ENCODE peak calls at places on chromosomes 2 and 18, in nine cellular contexts. One of them, this sample, is unnamed.

GRCh38 chr2:189287982-189288494 is 108.5 kb upstream of the COL5A2 start:
- DNase-seq in cardiac fibroblast: peak; percentile 94
- DNase-seq in adrenal gland: no peak
- DNase-seq in PC-9: no peak
- DNase-seq in upper lobe of right lung: no peak
- DNase-seq in thyroid gland: no peak
- DNase-seq in fibroblast of lung: peak; percentile 88
- DNase-seq in CD8-positive, alpha-beta memory T cell: no peak
- DNase-seq in HCT116: peak; percentile 34
- DNase-seq in this sample: peak; percentile 71

GRCh38 chr2:76745605-76746004 is 776.6 kb downstream of the LRRTM4 start:
- DNase-seq in cardiac fibroblast: no peak
- DNase-seq in adrenal gland: no peak
- DNase-seq in PC-9: no peak
- DNase-seq in upper lobe of right lung: no peak
- DNase-seq in thyroid gland: no peak
- DNase-seq in fibroblast of lung: no peak
- DNase-seq in CD8-positive, alpha-beta memory T cell: no peak
- DNase-seq in HCT116: no peak
- DNase-seq in this sample: no peak

GRCh38 chr2:233098615-233099014 is 38.5 kb downstream of the INPP5D start:
- DNase-seq in cardiac fibroblast: peak; percentile 17
- DNase-seq in adrenal gland: no peak
- DNase-seq in PC-9: no peak
- DNase-seq in upper lobe of right lung: peak; percentile 61
- DNase-seq in thyroid gland: peak; percentile 33
- DNase-seq in fibroblast of lung: no peak
- DNase-seq in CD8-positive, alpha-beta memory T cell: peak; percentile 38
- DNase-seq in HCT116: peak; percentile 10
- DNase-seq in this sample: no peak

GRCh38 chr2:121694398-121695178 is 42.1 kb downstream of the NIFK start:
- DNase-seq in cardiac fibroblast: peak; percentile 44
- DNase-seq in adrenal gland: no peak
- DNase-seq in PC-9: peak; percentile 18
- DNase-seq in upper lobe of right lung: no peak
- DNase-seq in thyroid gland: no peak
- DNase-seq in fibroblast of lung: peak; percentile 86
- DNase-seq in CD8-positive, alpha-beta memory T cell: no peak
- DNase-seq in HCT116: no peak
- DNase-seq in this sample: peak; percentile 34

GRCh38 chr2:43220982-43221659 is 5.3 kb downstream of the ZFP36L2 start:
- DNase-seq in cardiac fibroblast: peak; percentile 84
- DNase-seq in adrenal gland: peak; percentile 61
- DNase-seq in PC-9: no peak
- DNase-seq in upper lobe of right lung: peak; percentile 76
- DNase-seq in thyroid gland: peak; percentile 91
- DNase-seq in fibroblast of lung: peak; percentile 96
- DNase-seq in CD8-positive, alpha-beta memory T cell: peak; percentile 53
- DNase-seq in HCT116: no peak
- DNase-seq in this sample: peak; percentile 95

GRCh38 chr18:48017625-48018024 is 87.2 kb upstream of the SMAD2 start:
- DNase-seq in cardiac fibroblast: no peak
- DNase-seq in adrenal gland: no peak
- DNase-seq in PC-9: no peak
- DNase-seq in upper lobe of right lung: no peak
- DNase-seq in thyroid gland: no peak
- DNase-seq in fibroblast of lung: no peak
- DNase-seq in CD8-positive, alpha-beta memory T cell: no peak
- DNase-seq in HCT116: no peak
- DNase-seq in this sample: peak; percentile 18

GRCh38 chr18:49764032-49764431 is 49.3 kb downstream of the ACAA2 start:
- DNase-seq in cardiac fibroblast: peak; percentile 48
- DNase-seq in adrenal gland: no peak
- DNase-seq in PC-9: no peak
- DNase-seq in upper lobe of right lung: peak; percentile 43
- DNase-seq in thyroid gland: peak; percentile 98
- DNase-seq in fibroblast of lung: peak; percentile 64
- DNase-seq in CD8-positive, alpha-beta memory T cell: no peak
- DNase-seq in HCT116: no peak
- DNase-seq in this sample: peak; percentile 36

GRCh38 chr2:229873123-229873581 is 48.7 kb downstream of the TRIP12 start:
- DNase-seq in cardiac fibroblast: no peak
- DNase-seq in adrenal gland: no peak
- DNase-seq in PC-9: no peak
- DNase-seq in upper lobe of right lung: no peak
- DNase-seq in thyroid gland: no peak
- DNase-seq in fibroblast of lung: no peak
- DNase-seq in CD8-positive, alpha-beta memory T cell: no peak
- DNase-seq in HCT116: no peak
- DNase-seq in this sample: no peak

GRCh38 chr18:76545433-76546281 is 50.6 kb upstream of the ZNF516 start:
- DNase-seq in cardiac fibroblast: no peak
- DNase-seq in adrenal gland: no peak
- DNase-seq in PC-9: no peak
- DNase-seq in upper lobe of right lung: peak; percentile 40
- DNase-seq in thyroid gland: no peak
- DNase-seq in fibroblast of lung: no peak
- DNase-seq in CD8-positive, alpha-beta memory T cell: no peak
- DNase-seq in HCT116: no peak
- DNase-seq in this sample: no peak

GRCh38 chr18:70454705-70455322 is 166.0 kb downstream of the SOCS6 start:
- DNase-seq in cardiac fibroblast: peak; percentile 86
- DNase-seq in adrenal gland: peak; percentile 28
- DNase-seq in PC-9: peak; percentile 9
- DNase-seq in upper lobe of right lung: no peak
- DNase-seq in thyroid gland: peak; percentile 34
- DNase-seq in fibroblast of lung: peak; percentile 61
- DNase-seq in CD8-positive, alpha-beta memory T cell: no peak
- DNase-seq in HCT116: peak; percentile 67
- DNase-seq in this sample: no peak

GRCh38 chr2:218631837-218632236 is 24.1 kb downstream of the PLCD4 start:
- DNase-seq in cardiac fibroblast: peak; percentile 84
- DNase-seq in adrenal gland: no peak
- DNase-seq in PC-9: peak; percentile 10
- DNase-seq in upper lobe of right lung: no peak
- DNase-seq in thyroid gland: no peak
- DNase-seq in fibroblast of lung: peak; percentile 48
- DNase-seq in CD8-positive, alpha-beta memory T cell: no peak
- DNase-seq in HCT116: peak; percentile 6
- DNase-seq in this sample: peak; percentile 9

GRCh38 chr2:189111063-189111715 is 68.4 kb downstream of the COL5A2 start:
- DNase-seq in cardiac fibroblast: no peak
- DNase-seq in adrenal gland: no peak
- DNase-seq in PC-9: no peak
- DNase-seq in upper lobe of right lung: no peak
- DNase-seq in thyroid gland: no peak
- DNase-seq in fibroblast of lung: no peak
- DNase-seq in CD8-positive, alpha-beta memory T cell: no peak
- DNase-seq in HCT116: no peak
- DNase-seq in this sample: no peak

GRCh38 chr2:73233932-73234832 is at the start of gene CCT7:
- DNase-seq in cardiac fibroblast: peak; percentile 93
- DNase-seq in adrenal gland: peak; percentile 88
- DNase-seq in PC-9: peak; percentile 77
- DNase-seq in upper lobe of right lung: peak; percentile 91
- DNase-seq in thyroid gland: peak; percentile 92
- DNase-seq in fibroblast of lung: peak; percentile 89
- DNase-seq in CD8-positive, alpha-beta memory T cell: peak; percentile 92
- DNase-seq in HCT116: peak; percentile 81
- DNase-seq in this sample: peak; percentile 72

GRCh38 chr2:65129276-65129612 is 662 bp downstream of the RAB1A start:
- DNase-seq in cardiac fibroblast: no peak
- DNase-seq in adrenal gland: no peak
- DNase-seq in PC-9: peak; percentile 5
- DNase-seq in upper lobe of right lung: no peak
- DNase-seq in thyroid gland: no peak
- DNase-seq in fibroblast of lung: no peak
- DNase-seq in CD8-positive, alpha-beta memory T cell: no peak
- DNase-seq in HCT116: no peak
- DNase-seq in this sample: no peak

GRCh38 chr2:52810460-52810859 is 957.1 kb upstream of the CHAC2 start:
- DNase-seq in cardiac fibroblast: peak; percentile 43
- DNase-seq in adrenal gland: no peak
- DNase-seq in PC-9: peak; percentile 5
- DNase-seq in upper lobe of right lung: no peak
- DNase-seq in thyroid gland: no peak
- DNase-seq in fibroblast of lung: peak; percentile 37
- DNase-seq in CD8-positive, alpha-beta memory T cell: no peak
- DNase-seq in HCT116: peak; percentile 32
- DNase-seq in this sample: peak; percentile 5

GRCh38 chr2:237943395-237944094 is 23.3 kb upstream of the UBE2F start:
- DNase-seq in cardiac fibroblast: no peak
- DNase-seq in adrenal gland: no peak
- DNase-seq in PC-9: no peak
- DNase-seq in upper lobe of right lung: no peak
- DNase-seq in thyroid gland: no peak
- DNase-seq in fibroblast of lung: no peak
- DNase-seq in CD8-positive, alpha-beta memory T cell: no peak
- DNase-seq in HCT116: no peak
- DNase-seq in this sample: no peak

GRCh38 chr2:102826904-102827303 is 65.1 kb downstream of the TMEM182 start:
- DNase-seq in cardiac fibroblast: no peak
- DNase-seq in adrenal gland: no peak
- DNase-seq in PC-9: no peak
- DNase-seq in upper lobe of right lung: no peak
- DNase-seq in thyroid gland: peak; percentile 70
- DNase-seq in fibroblast of lung: peak; percentile 42
- DNase-seq in CD8-positive, alpha-beta memory T cell: no peak
- DNase-seq in HCT116: no peak
- DNase-seq in this sample: peak; percentile 5

GRCh38 chr18:11999431-11999830 is 18.1 kb downstream of the IMPA2 start:
- DNase-seq in cardiac fibroblast: no peak
- DNase-seq in adrenal gland: no peak
- DNase-seq in PC-9: no peak
- DNase-seq in upper lobe of right lung: no peak
- DNase-seq in thyroid gland: peak; percentile 46
- DNase-seq in fibroblast of lung: no peak
- DNase-seq in CD8-positive, alpha-beta memory T cell: no peak
- DNase-seq in HCT116: no peak
- DNase-seq in this sample: no peak

GRCh38 chr18:63570721-63571120 is 16.4 kb upstream of the SERPINB13 start:
- DNase-seq in cardiac fibroblast: no peak
- DNase-seq in adrenal gland: no peak
- DNase-seq in PC-9: no peak
- DNase-seq in upper lobe of right lung: no peak
- DNase-seq in thyroid gland: no peak
- DNase-seq in fibroblast of lung: no peak
- DNase-seq in CD8-positive, alpha-beta memory T cell: no peak
- DNase-seq in HCT116: no peak
- DNase-seq in this sample: no peak

GRCh38 chr2:26768759-26769500 is 4.8 kb downstream of the SLC35F6 start:
- DNase-seq in cardiac fibroblast: peak; percentile 68
- DNase-seq in adrenal gland: peak; percentile 64
- DNase-seq in PC-9: peak; percentile 75
- DNase-seq in upper lobe of right lung: peak; percentile 86
- DNase-seq in thyroid gland: peak; percentile 54
- DNase-seq in fibroblast of lung: peak; percentile 60
- DNase-seq in CD8-positive, alpha-beta memory T cell: no peak
- DNase-seq in HCT116: peak; percentile 82
- DNase-seq in this sample: no peak

GRCh38 chr18:42064109-42064508 is 109.1 kb downstream of the PIK3C3 start:
- DNase-seq in cardiac fibroblast: no peak
- DNase-seq in adrenal gland: no peak
- DNase-seq in PC-9: no peak
- DNase-seq in upper lobe of right lung: no peak
- DNase-seq in thyroid gland: no peak
- DNase-seq in fibroblast of lung: no peak
- DNase-seq in CD8-positive, alpha-beta memory T cell: no peak
- DNase-seq in HCT116: no peak
- DNase-seq in this sample: no peak

GRCh38 chr18:68472701-68473295 is 242.1 kb downstream of the TMX3 start:
- DNase-seq in cardiac fibroblast: no peak
- DNase-seq in adrenal gland: no peak
- DNase-seq in PC-9: no peak
- DNase-seq in upper lobe of right lung: no peak
- DNase-seq in thyroid gland: no peak
- DNase-seq in fibroblast of lung: no peak
- DNase-seq in CD8-positive, alpha-beta memory T cell: no peak
- DNase-seq in HCT116: no peak
- DNase-seq in this sample: no peak

DNA sequence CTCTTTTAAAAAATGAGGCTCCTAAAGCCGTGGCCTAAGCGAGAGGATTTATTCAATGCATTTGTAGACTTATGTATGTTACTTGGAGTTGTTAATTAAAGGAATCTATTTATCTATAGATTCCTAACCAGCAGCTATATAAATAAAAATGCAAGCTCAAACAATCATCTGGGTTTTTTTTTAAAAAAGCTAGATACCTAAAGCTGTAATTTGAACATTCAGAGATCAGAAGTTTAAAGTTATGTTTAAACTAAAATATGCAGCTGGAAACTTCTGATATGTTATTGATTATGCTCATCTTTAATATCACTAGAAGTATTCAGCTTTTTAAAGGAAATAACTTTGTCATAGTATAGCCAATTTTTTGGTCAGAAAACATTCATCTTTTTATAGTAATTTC is 1.0 kb downstream of the MEIS1 start:
- DNase-seq in cardiac fibroblast: no peak
- DNase-seq in adrenal gland: no peak
- DNase-seq in PC-9: no peak
- DNase-seq in upper lobe of right lung: no peak
- DNase-seq in thyroid gland: no peak
- DNase-seq in fibroblast of lung: no peak
- DNase-seq in CD8-positive, alpha-beta memory T cell: no peak
- DNase-seq in HCT116: no peak
- DNase-seq in this sample: no peak
- H3K4me3 ChIP-seq in cardiac fibroblast: peak overlapping the region; percentile 90
- H3K4me3 ChIP-seq in adrenal gland: peak overlapping the region; percentile 86
- H3K4me3 ChIP-seq in PC-9: peak overlapping the region; percentile 72
- H3K4me3 ChIP-seq in upper lobe of right lung: peak overlapping the region; percentile 67
- H3K4me3 ChIP-seq in thyroid gland: no peak overlapping the region
- H3K4me3 ChIP-seq in fibroblast of lung: peak overlapping the region; percentile 93
- H3K4me3 ChIP-seq in CD8-positive, alpha-beta memory T cell: no peak overlapping the region
- H3K4me3 ChIP-seq in HCT116: no peak overlapping the region
- H3K4me3 ChIP-seq in this sample: peak overlapping the region; percentile 83

GRCh38 chr2:112585400-112585799 is 991 bp downstream of the CHCHD5 start:
- DNase-seq in cardiac fibroblast: no peak
- DNase-seq in adrenal gland: no peak
- DNase-seq in PC-9: no peak
- DNase-seq in upper lobe of right lung: no peak
- DNase-seq in thyroid gland: no peak
- DNase-seq in fibroblast of lung: no peak
- DNase-seq in CD8-positive, alpha-beta memory T cell: no peak
- DNase-seq in HCT116: no peak
- DNase-seq in this sample: no peak
- H3K4me3 ChIP-seq in cardiac fibroblast: peak overlapping the region; percentile 60
- H3K4me3 ChIP-seq in adrenal gland: no peak overlapping the region
- H3K4me3 ChIP-seq in PC-9: peak overlapping the region; percentile 91
- H3K4me3 ChIP-seq in upper lobe of right lung: peak overlapping the region; percentile 72
- H3K4me3 ChIP-seq in thyroid gland: no peak overlapping the region
- H3K4me3 ChIP-seq in fibroblast of lung: peak overlapping the region; percentile 93
- H3K4me3 ChIP-seq in CD8-positive, alpha-beta memory T cell: peak overlapping the region; percentile 96
- H3K4me3 ChIP-seq in HCT116: peak overlapping the region; percentile 89
- H3K4me3 ChIP-seq in this sample: peak overlapping the region; percentile 61

GRCh38 chr18:78241535-78242306 is 737.9 kb upstream of the SALL3 start:
- DNase-seq in cardiac fibroblast: no peak
- DNase-seq in adrenal gland: no peak
- DNase-seq in PC-9: no peak
- DNase-seq in upper lobe of right lung: no peak
- DNase-seq in thyroid gland: no peak
- DNase-seq in fibroblast of lung: no peak
- DNase-seq in CD8-positive, alpha-beta memory T cell: no peak
- DNase-seq in HCT116: no peak
- DNase-seq in this sample: no peak
- H3K4me3 ChIP-seq in cardiac fibroblast: no peak overlapping the region
- H3K4me3 ChIP-seq in adrenal gland: no peak overlapping the region
- H3K4me3 ChIP-seq in PC-9: no peak overlapping the region
- H3K4me3 ChIP-seq in upper lobe of right lung: no peak overlapping the region
- H3K4me3 ChIP-seq in thyroid gland: no peak overlapping the region
- H3K4me3 ChIP-seq in fibroblast of lung: no peak overlapping the region
- H3K4me3 ChIP-seq in CD8-positive, alpha-beta memory T cell: no peak overlapping the region
- H3K4me3 ChIP-seq in HCT116: no peak overlapping the region
- H3K4me3 ChIP-seq in this sample: no peak overlapping the region

GRCh38 chr2:129819855-129820254 is 159.6 kb upstream of the RAB6C start:
- DNase-seq in cardiac fibroblast: no peak
- DNase-seq in adrenal gland: no peak
- DNase-seq in PC-9: no peak
- DNase-seq in upper lobe of right lung: no peak
- DNase-seq in thyroid gland: no peak
- DNase-seq in fibroblast of lung: no peak
- DNase-seq in CD8-positive, alpha-beta memory T cell: no peak
- DNase-seq in HCT116: no peak
- DNase-seq in this sample: no peak
- H3K4me3 ChIP-seq in cardiac fibroblast: no peak overlapping the region
- H3K4me3 ChIP-seq in adrenal gland: no peak overlapping the region
- H3K4me3 ChIP-seq in PC-9: no peak overlapping the region
- H3K4me3 ChIP-seq in upper lobe of right lung: no peak overlapping the region
- H3K4me3 ChIP-seq in thyroid gland: no peak overlapping the region
- H3K4me3 ChIP-seq in fibroblast of lung: no peak overlapping the region
- H3K4me3 ChIP-seq in CD8-positive, alpha-beta memory T cell: no peak overlapping the region
- H3K4me3 ChIP-seq in HCT116: no peak overlapping the region
- H3K4me3 ChIP-seq in this sample: no peak overlapping the region